ENCODE peak calls at places on chromosomes 16 and 17, in six cellular contexts. E is fibroblast of the aortic adventitia, C is choroid plexus epithelial cell, P is BJ, T is HFFc6, J is cardiac muscle cell. O is an unnamed sample.

GRCh38 chr17:28008526-28008925 is 34.0 kb upstream of the NLK start:
- DNase-seq in P (no peak), E (peak), C (peak), T (peak), J (peak), O (no peak)

GRCh38 chr17:45137561-45138305 is 2.2 kb downstream of the ACBD4 start:
- DNase-seq in P (no peak), J (no peak), T (no peak), E (no peak), C (no peak), O (no peak)

GRCh38 chr17:78737332-78737731 is 44.7 kb downstream of the CYTH1 start:
- DNase-seq in P (peak), T (peak), C (peak), J (peak), E (peak), O (no peak)

GRCh38 chr17:15123593-15124590 is 141.2 kb downstream of the PMP22 start:
- DNase-seq in J (no peak), E (peak), T (peak), C (peak), P (peak), O (no peak)

GRCh38 chr17:75875940-75876189 is 2.5 kb downstream of the TRIM47 start:
- DNase-seq in P (no peak), T (no peak), C (no peak), J (no peak), E (no peak), O (no peak)

GRCh38 chr17:77831497-77832179 is 126.9 kb upstream of the TNRC6C start:
- DNase-seq in P (no peak), T (no peak), C (peak), E (peak), J (peak), O (no peak)

GRCh38 chr17:66240013-66240412 is 10.8 kb upstream of the APOH start:
- DNase-seq in C (no peak), E (no peak), T (peak), P (peak), J (no peak), O (no peak)

GRCh38 chr17:44200478-44201155 is 933 bp upstream of the ATXN7L3 start:
- DNase-seq in E (no peak), T (no peak), J (no peak), P (no peak), C (no peak), O (no peak)

GRCh38 chr17:28720247-28720996 is 637 bp downstream of the RPL23A start:
- DNase-seq in J (no peak), P (no peak), E (no peak), C (no peak), T (no peak), O (no peak)

GRCh38 chr17:75034236-75034908 is 12.4 kb downstream of the ATP5PD start:
- DNase-seq in J (peak), E (peak), T (peak), P (no peak), C (peak), O (peak)

GRCh38 chr16:84851192-84852127 is 31.7 kb downstream of the CRISPLD2 start:
- DNase-seq in J (peak), T (peak), P (peak), E (peak), C (peak), O (peak)

GRCh38 chr16:35525979-35526590 is 2066.7 kb downstream of the TP53TG3F start:
- DNase-seq in C (no peak), E (no peak), J (no peak), T (no peak), P (no peak), O (no peak)

GRCh38 chr16:56488035-56488434 is 31.8 kb downstream of the BBS2 start:
- DNase-seq in P (no peak), C (no peak), E (no peak), J (no peak), T (no peak), O (no peak)

GRCh38 chr17:81049372-81049911 is 14.5 kb downstream of the BAIAP2 start:
- DNase-seq in T (no peak), J (no peak), E (no peak), P (no peak), C (no peak), O (no peak)

GRCh38 chr17:600576-601301 is 113.9 kb downstream of the VPS53 start:
- DNase-seq in J (peak), E (peak), P (no peak), C (peak), T (peak), O (no peak)

GRCh38 chr16:9372934-9373890 is 281.8 kb downstream of the HAPSTR1 start:
- DNase-seq in P (no peak), J (no peak), C (no peak), T (no peak), E (no peak), O (no peak)

GRCh38 chr16:15961060-15961511 is 11.7 kb downstream of the ABCC1 start:
- DNase-seq in T (no peak), J (no peak), C (peak), E (peak), P (no peak), O (no peak)

GRCh38 chr16:83949724-83950001 is 3.4 kb upstream of the OSGIN1 start:
- DNase-seq in J (no peak), P (no peak), T (no peak), E (no peak), C (no peak), O (no peak)

GRCh38 chr16:68756250-68757051 is 19.4 kb downstream of the CDH1 start:
- DNase-seq in C (no peak), E (peak), T (no peak), P (no peak), J (peak), O (no peak)

GRCh38 chr16:57475711-57476339 is 10.5 kb downstream of the DOK4 start:
- DNase-seq in C (peak), T (no peak), J (peak), E (no peak), P (no peak), O (no peak)

GRCh38 chr16:66458853-66459252 is 31.8 kb downstream of the BEAN1 start:
- DNase-seq in E (no peak), T (no peak), C (no peak), J (no peak), P (no peak), O (no peak)

GRCh38 chr17:32819035-32819434 is 57.9 kb downstream of the MYO1D start:
- DNase-seq in P (peak), J (peak), E (peak), C (no peak), T (no peak), O (no peak)

GRCh38 chr17:31392002-31392855 is 754 bp downstream of the RAB11FIP4 start:
- DNase-seq in P (no peak), E (no peak), J (no peak), C (no peak), T (no peak), O (peak)

GRCh38 chr17:3724373-3725077 is 822 bp downstream of the HASPIN start:
- DNase-seq in J (no peak), T (no peak), P (no peak), E (no peak), C (no peak), O (no peak)

GRCh38 chr16:26363581-26363980 is 671.8 kb downstream of the HS3ST4 start:
- DNase-seq in E (no peak), C (no peak), J (no peak), P (no peak), T (no peak), O (no peak)
- TF ChIP-seq CTCF in E (no peak), C (no peak), J (no peak), P (no peak), T (no peak), O (no peak)

GRCh38 chr16:71542377-71542776 is 16.2 kb downstream of the CHST4 start:
- DNase-seq in P (no peak), C (peak), J (peak), E (peak), T (no peak), O (no peak)
- TF ChIP-seq CTCF in P (peak), C (peak), J (peak), E (peak), T (peak), O (peak)

DNA sequence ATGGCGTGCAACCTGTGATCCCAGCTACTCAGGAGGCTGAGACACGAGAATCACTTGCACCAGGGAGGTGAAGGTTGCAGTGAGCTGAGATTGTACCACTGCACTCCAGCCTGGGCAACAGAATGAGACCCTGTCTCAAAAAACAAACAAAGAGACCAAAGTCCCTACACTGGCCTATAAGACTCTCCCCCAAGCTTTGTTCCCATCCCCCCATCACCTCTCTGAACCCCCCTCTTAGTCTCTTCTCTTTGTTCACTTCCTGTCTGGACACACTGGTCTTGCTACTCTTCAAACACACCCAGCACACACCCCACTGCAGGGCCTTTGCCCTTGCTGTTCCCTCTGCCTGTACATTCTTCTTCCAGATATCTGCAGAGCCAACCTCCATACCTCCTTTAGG is 7.8 kb upstream of the SCNN1B start:
- DNase-seq in P (no peak), J (no peak), T (no peak), C (no peak), E (no peak), O (no peak)
- TF ChIP-seq CTCF in P (no peak), J (no peak), T (no peak), C (no peak), E (no peak), O (no peak)

GRCh38 chr16:49315602-49316001 is 34.0 kb upstream of the CBLN1 start:
- DNase-seq in J (no peak), E (no peak), C (no peak), T (no peak), P (no peak), O (no peak)
- TF ChIP-seq CTCF in J (no peak), E (no peak), C (no peak), T (no peak), P (no peak), O (no peak)

GRCh38 chr16:80466024-80466986 is 74.5 kb upstream of the DYNLRB2 start:
- DNase-seq in J (peak), T (peak), P (no peak), E (peak), C (peak), O (peak)
- TF ChIP-seq CTCF in J (peak), T (peak), P (peak), E (peak), C (peak), O (peak)

GRCh38 chr17:9905078-9905415 is at the start of gene RCVRN:
- DNase-seq in E (no peak), P (no peak), C (no peak), T (no peak), J (no peak), O (no peak)
- TF ChIP-seq CTCF in E (no peak), P (no peak), C (no peak), T (no peak), J (no peak), O (no peak)